ENCODE peak calls at places on chromosomes 5 and 9, in nine cellular contexts. B, R, F, P, W, N, L, Y and A are unnamed samples.

GRCh38 chr5:43039468-43040286 is 442 bp downstream of the ANXA2R start:
- DNase-seq in B (no peak), R (peak; percentile 52), F (peak; percentile 88), P (peak; percentile 80), W (peak; percentile 90), N (peak; percentile 73), L (peak; percentile 90), Y (peak; percentile 86), A (no peak)

GRCh38 chr9:93660647-93661046 is 84.3 kb downstream of the PHF2 start:
- DNase-seq in B (no peak), R (no peak), F (peak; percentile 25), P (no peak), W (no peak), N (peak; percentile 19), L (no peak), Y (peak; percentile 47), A (no peak)

GRCh38 chr5:144205141-144205551 is 34.5 kb downstream of the KCTD16 start:
- DNase-seq in B (no peak), R (peak; percentile 10), F (peak; percentile 49), P (peak; percentile 22), W (peak; percentile 47), N (peak; percentile 27), L (peak; percentile 59), Y (no peak), A (peak; percentile 44)

GRCh38 chr5:136012041-136012804 is 16.6 kb upstream of the TGFBI start:
- DNase-seq in B (no peak), R (no peak), F (no peak), P (no peak), W (peak; percentile 45), N (no peak), L (peak; percentile 78), Y (no peak), A (no peak)

GRCh38 chr9:20604561-20604960 is 17.7 kb downstream of the MLLT3 start:
- DNase-seq in B (no peak), R (no peak), F (no peak), P (no peak), W (peak; percentile 67), N (no peak), L (peak; percentile 34), Y (no peak), A (no peak)

GRCh38 chr5:82975396-82975795 is 101.8 kb downstream of the TMEM167A start:
- DNase-seq in B (peak; percentile 16), R (no peak), F (no peak), P (peak; percentile 22), W (no peak), N (no peak), L (no peak), Y (no peak), A (no peak)

GRCh38 chr5:65192326-65192725 is 289.4 kb downstream of the ADAMTS6 start:
- DNase-seq in B (no peak), R (no peak), F (no peak), P (no peak), W (peak; percentile 37), N (no peak), L (peak; percentile 63), Y (no peak), A (no peak)

GRCh38 chr5:57406591-57406990 is 76.0 kb downstream of the ACTBL2 start:
- DNase-seq in B (no peak), R (no peak), F (no peak), P (no peak), W (no peak), N (no peak), L (no peak), Y (no peak), A (no peak)

DNA sequence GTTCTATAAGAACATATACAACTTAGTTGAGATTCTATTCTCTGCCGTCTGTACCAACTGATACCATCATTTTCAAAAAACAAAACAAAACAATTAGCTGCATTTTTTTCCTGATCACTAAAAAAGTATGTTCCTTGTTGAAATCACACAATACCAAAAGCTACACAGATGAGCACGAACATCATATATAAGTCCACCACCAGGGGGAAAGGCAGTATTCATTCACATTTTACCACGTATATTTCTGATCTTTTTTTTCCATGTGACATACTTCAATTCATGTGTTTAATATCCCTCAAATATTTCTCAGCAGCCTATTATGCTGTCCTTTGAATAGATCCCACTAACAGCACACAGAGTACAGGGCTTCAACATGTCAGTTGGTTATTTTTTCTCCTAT is 40.6 kb downstream of the IRX2 start:
- DNase-seq in B (no peak), R (no peak), F (no peak), P (no peak), W (no peak), N (no peak), L (no peak), Y (no peak), A (no peak)
- TF ChIP-seq CTCF in B (peak; percentile 29), R (peak; percentile 64), F (no peak), P (no peak), W (no peak), N (no peak), L (no peak), Y (no peak), A (peak; percentile 55)

DNA sequence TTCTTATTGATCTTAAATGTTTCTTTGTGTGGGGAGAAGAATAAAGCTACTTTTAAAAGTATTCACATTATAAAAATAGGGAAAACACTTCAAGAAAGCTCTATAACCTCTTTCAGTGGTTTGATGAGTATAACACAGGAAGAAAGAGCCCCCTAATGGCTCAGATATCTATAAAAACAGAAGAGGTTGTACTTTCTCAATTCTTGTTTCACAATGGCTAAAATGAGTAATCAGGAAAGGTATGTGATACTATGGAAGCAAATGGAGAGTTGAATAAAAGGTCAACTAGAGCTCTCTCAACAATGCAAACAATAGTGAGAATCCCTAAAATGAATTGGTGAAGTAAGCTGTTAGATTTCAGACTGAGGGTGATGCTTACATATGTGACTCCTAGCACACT is 584.6 kb upstream of the CDH18 start:
- DNase-seq in B (peak; percentile 89), R (no peak), F (no peak), P (no peak), W (peak; percentile 83), N (no peak), L (peak; percentile 84), Y (no peak), A (no peak)
- TF ChIP-seq CTCF in B (peak; percentile 21), R (no peak), F (no peak), P (no peak), W (peak; percentile 17), N (no peak), L (no peak), Y (no peak), A (no peak)

DNA sequence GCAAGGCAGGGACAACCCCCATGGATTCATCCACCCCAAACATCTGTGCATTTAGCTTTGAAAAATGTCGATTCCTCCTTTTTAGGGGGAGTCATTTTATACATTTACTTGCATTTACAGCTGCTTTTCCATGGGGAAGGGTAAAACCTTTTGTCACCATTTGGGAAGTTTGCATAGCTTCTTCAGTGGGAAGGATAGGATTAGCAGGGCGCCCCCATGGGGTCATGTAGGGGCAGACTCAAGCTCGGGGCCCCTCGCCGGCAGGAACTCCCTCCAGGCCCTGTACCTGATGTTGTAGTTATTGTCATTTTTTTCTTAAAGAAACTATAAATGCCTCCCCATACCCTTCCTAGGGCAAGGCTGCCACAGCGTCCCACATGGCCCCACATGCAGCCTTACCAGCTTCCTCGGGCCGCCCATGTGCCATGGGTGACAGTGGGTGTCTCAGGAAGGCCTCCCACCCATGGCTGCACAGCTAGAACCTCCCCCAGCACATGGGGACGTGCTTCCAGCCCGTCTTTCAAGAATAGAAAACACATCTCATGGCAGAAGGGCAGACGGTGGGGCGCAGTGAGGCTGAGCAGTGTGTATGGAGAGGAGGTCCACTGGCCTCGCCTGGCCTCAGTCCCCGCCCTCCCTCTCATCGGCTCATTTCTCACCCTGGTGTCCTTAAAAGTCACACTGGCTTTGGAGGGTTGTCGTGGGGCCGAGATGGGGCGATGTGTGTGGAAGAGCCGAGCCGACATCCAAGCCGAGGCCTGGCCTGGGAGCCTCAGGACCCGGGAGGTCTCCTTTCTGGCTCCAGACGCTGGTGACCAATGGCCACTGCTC is 76.1 kb upstream of the OTULINL start:
- DNase-seq in B (no peak), R (no peak), F (no peak), P (no peak), W (no peak), N (no peak), L (no peak), Y (no peak), A (no peak)
- TF ChIP-seq CTCF in B (no peak), R (no peak), F (no peak), P (no peak), W (peak; percentile 20), N (no peak), L (no peak), Y (no peak), A (peak; percentile 12)

GRCh38 chr9:97512966-97513560 is 11.6 kb downstream of the TMOD1 start:
- DNase-seq in B (no peak), R (no peak), F (no peak), P (no peak), W (no peak), N (no peak), L (no peak), Y (no peak), A (no peak)
- TF ChIP-seq CTCF in B (no peak), R (no peak), F (no peak), P (no peak), W (no peak), N (no peak), L (no peak), Y (no peak), A (no peak)

DNA sequence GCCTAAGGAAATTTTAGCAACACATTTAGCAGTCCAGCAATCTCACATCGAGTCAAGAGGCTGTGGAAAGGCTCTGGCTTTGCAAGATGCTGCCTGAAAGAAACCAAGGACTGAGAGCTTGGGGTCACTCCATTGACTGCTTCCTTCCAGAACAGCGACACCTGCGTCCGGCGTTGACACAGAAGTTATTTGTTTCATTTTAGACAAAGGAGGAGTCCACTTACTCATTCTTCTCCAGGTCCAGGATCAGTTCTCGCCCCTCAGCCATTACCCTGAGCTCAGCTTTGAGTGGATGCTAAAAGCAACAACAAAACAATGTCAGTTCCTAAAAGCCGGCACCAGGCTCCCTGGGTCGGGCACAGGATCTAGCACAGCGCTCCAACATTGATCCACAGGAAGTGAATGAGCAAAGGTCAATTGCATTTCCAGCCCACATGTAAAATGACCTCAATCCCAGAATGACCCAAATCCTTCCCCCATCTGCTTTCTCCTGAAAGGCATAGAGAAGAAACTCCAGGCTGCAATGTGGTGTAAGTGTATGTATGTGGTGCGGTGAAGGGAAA is 11.3 kb downstream of the ADAM19 start:
- DNase-seq in B (no peak), R (peak; percentile 28), F (no peak), P (peak; percentile 43), W (no peak), N (no peak), L (peak; percentile 59), Y (no peak), A (no peak)
- TF ChIP-seq CTCF in B (no peak), R (no peak), F (no peak), P (peak; percentile 37), W (peak; percentile 9), N (peak; percentile 41), L (no peak), Y (no peak), A (no peak)

DNA sequence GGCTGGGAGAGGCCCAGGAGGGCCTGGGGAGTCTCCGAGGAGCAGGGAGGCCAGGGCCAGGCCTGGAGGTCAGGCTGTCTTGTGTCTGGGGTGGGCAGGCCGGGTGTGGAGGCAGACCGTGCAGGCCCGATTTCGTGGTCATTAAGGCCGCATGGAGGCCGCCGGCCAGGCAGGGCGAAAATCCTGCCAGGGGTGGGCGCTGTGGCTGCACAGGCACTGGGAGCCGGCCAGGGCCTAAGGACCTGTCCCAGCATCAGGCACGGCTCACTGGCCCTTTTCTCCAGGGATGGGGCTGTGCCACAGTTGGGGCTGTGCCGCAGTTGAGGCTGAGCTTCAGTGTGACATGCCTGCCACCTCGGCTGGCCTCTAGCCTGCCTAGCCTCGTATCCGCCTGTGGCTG is 35.9 kb downstream of the ASS1 start:
- DNase-seq in B (no peak), R (peak; percentile 40), F (no peak), P (no peak), W (no peak), N (no peak), L (no peak), Y (no peak), A (no peak)
- TF ChIP-seq CTCF in B (no peak), R (no peak), F (no peak), P (no peak), W (peak; percentile 23), N (no peak), L (no peak), Y (no peak), A (peak; percentile 39)

GRCh38 chr5:26329562-26330189 is 708.7 kb downstream of the CDH9 start:
- DNase-seq in B (no peak), R (no peak), F (no peak), P (no peak), W (peak; percentile 28), N (no peak), L (no peak), Y (no peak), A (no peak)
- TF ChIP-seq CTCF in B (peak; percentile 4), R (peak; percentile 68), F (no peak), P (no peak), W (peak; percentile 47), N (peak; percentile 17), L (no peak), Y (no peak), A (peak; percentile 65)